ENCODE peak calls at places on chromosomes 3 and 15, in ten cellular contexts. Y is NCI-H345, U is Daoy, X is nephron progenitor cell, A is H9, O is ecto neural progenitor cell, R is NCI-H446, P is adrenal gland, Z is GM12864, D is LHCN-M2. Q is an unnamed sample.

GRCh38 chr3:155424041-155424605 is 130.6 kb upstream of the STRIT1 start:
- DNase-seq in O (no peak), P (no peak), Y (no peak), R (no peak), U (no peak), Z (no peak), A (peak; percentile 43), X (no peak), D (no peak), Q (no peak)

GRCh38 chr3:2420919-2421318 is 322.3 kb downstream of the CNTN4 start:
- DNase-seq in R (no peak), U (no peak), A (peak; percentile 62), Y (no peak), P (no peak), D (no peak), Z (no peak), X (no peak), O (no peak), Q (no peak)

GRCh38 chr15:63191895-63192603 is 2.6 kb downstream of the RAB8B start:
- DNase-seq in A (no peak), Y (no peak), R (no peak), Z (peak; percentile 84), U (peak; percentile 23), D (no peak), P (no peak), O (no peak), X (no peak), Q (no peak)

GRCh38 chr15:80932989-80933388 is 56.6 kb downstream of the MESD start:
- DNase-seq in D (no peak), Y (no peak), A (no peak), Z (no peak), U (no peak), R (no peak), P (no peak), O (no peak), X (no peak), Q (no peak)

GRCh38 chr15:81281925-81282895 is 41.7 kb downstream of the STARD5 start:
- DNase-seq in R (no peak), A (peak; percentile 5), Z (no peak), U (no peak), P (no peak), O (no peak), X (no peak), Y (no peak), D (no peak), Q (no peak)

GRCh38 chr15:93485922-93486327 is 396.9 kb upstream of the RGMA start:
- DNase-seq in A (no peak), O (no peak), U (no peak), Y (peak; percentile 46), X (no peak), D (no peak), Z (no peak), P (peak; percentile 14), R (no peak), Q (no peak)

GRCh38 chr3:176430244-176430893 is 766.9 kb downstream of the TBL1XR1 start:
- DNase-seq in A (no peak), Y (peak; percentile 30), Z (no peak), P (no peak), X (peak; percentile 10), D (peak; percentile 23), U (peak; percentile 38), R (peak; percentile 86), O (no peak), Q (no peak)

GRCh38 chr3:160134454-160134853 is 90.8 kb upstream of the C3orf80 start:
- DNase-seq in Y (no peak), A (peak; percentile 37), D (no peak), O (no peak), U (peak; percentile 23), R (no peak), Z (no peak), X (no peak), P (no peak), Q (no peak)

GRCh38 chr3:46481636-46482035 is 16.1 kb upstream of the RTP3 start:
- DNase-seq in D (peak; percentile 67), A (no peak), X (no peak), R (no peak), Y (no peak), O (no peak), P (no peak), Z (no peak), U (no peak), Q (no peak)

GRCh38 chr3:23221136-23221535 is 18.0 kb downstream of the UBE2E2 start:
- DNase-seq in D (no peak), U (no peak), A (no peak), Z (no peak), O (no peak), X (no peak), R (no peak), Y (no peak), P (no peak), Q (no peak)

Q was measured in posterior cingulate gyrus.